ENCODE peak calls at places on chromosomes 7 and 10, in four cellular contexts. K is adrenal gland; I is GM12878; B is CD4-positive, alpha-beta memory T cell. Q is an unnamed sample.

GRCh38 chr7:2645274-2645868 is 13.6 kb downstream of the TTYH3 start:
- DNase-seq in K (no peak), I (no peak), B (peak; percentile 23), Q (no peak)

GRCh38 chr7:33986951-33987948 is 81.9 kb downstream of the BMPER start:
- DNase-seq in K (peak; percentile 16), I (no peak), B (no peak), Q (no peak)

GRCh38 chr10:33263453-33263852 is 71.0 kb downstream of the NRP1 start:
- DNase-seq in K (no peak), I (no peak), B (no peak), Q (no peak)

GRCh38 chr10:132710746-132711617 is 75.0 kb downstream of the NKX6-2 start:
- DNase-seq in K (no peak), I (no peak), B (no peak), Q (no peak)

GRCh38 chr7:85488406-85488805 is 301.6 kb upstream of the SEMA3D start:
- DNase-seq in K (no peak), I (no peak), B (no peak), Q (no peak)

GRCh38 chr7:78716876-78717275 is 736.6 kb downstream of the MAGI2 start:
- DNase-seq in K (no peak), I (no peak), B (no peak), Q (no peak)

GRCh38 chr7:81402227-81402626 is 367.6 kb downstream of the HGF start:
- DNase-seq in K (no peak), I (no peak), B (no peak), Q (no peak)

GRCh38 chr7:127066974-127067373 is 185.8 kb downstream of the GRM8 start:
- DNase-seq in K (no peak), I (no peak), B (no peak), Q (no peak)

GRCh38 chr7:94696981-94697670 is 41.2 kb upstream of the SGCE start:
- DNase-seq in K (peak; percentile 82), I (no peak), B (no peak), Q (no peak)

GRCh38 chr10:53827261-53827660 is 973.8 kb downstream of the PCDH15 start:
- DNase-seq in K (no peak), I (no peak), B (no peak), Q (no peak)

GRCh38 chr7:130913721-130914588 is 179.9 kb upstream of the KLF14 start:
- DNase-seq in K (no peak), I (no peak), B (no peak), Q (no peak)

DNA sequence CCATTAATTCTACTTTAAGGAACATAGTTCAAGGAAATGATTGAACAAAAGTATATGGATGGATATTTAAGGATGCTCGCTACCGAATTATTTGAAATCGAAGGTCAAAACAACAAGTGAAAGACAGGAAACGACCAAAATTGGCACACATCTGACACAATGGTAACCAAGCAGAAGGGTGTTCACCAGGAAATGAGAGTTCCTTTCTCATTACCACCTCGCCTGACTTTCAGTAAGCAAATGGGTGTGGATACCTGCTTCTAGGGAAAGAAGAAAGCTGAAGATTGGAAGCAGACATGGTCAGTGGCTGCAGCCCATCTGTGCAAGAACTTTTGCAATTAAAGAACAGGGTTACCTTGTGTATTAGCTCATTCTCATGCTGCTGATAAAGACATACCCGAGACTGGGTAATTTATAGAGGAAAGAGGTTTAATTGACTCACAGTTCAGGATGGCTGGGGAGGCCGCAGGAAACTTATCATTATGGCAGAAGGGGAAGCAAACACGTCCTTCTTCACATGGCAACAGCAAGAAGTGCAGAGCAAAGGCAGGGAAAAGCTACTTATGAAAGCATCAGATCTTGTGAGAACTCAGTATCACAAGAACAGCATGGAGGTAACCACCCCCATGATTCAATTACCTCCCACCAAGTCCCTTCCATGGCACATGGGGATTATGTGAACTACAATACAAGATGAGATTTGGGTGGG is 6.2 kb upstream of the TMEM273 start:
- DNase-seq in K (no peak), I (no peak), B (no peak), Q (no peak)
- H3K4me1 ChIP-seq in K (no peaks in the 10 kb centered on the region), I (peaks cover 17% of the 10 kb centered on the region), B (peaks cover 21% of the 10 kb centered on the region), Q (peaks cover 8% of the 10 kb centered on the region)

GRCh38 chr7:137875746-137876145 is 29.0 kb upstream of the DGKI start:
- DNase-seq in K (no peak), I (no peak), B (no peak), Q (no peak)
- H3K4me1 ChIP-seq in K (peaks cover 6% of the 10 kb centered on the region), I (no peaks in the 10 kb centered on the region), B (no peaks in the 10 kb centered on the region), Q (no peaks in the 10 kb centered on the region)

GRCh38 chr10:79402625-79402946 is 42.8 kb downstream of the ZCCHC24 start:
- DNase-seq in K (no peak), I (no peak), B (no peak), Q (no peak)
- H3K4me1 ChIP-seq in K (peaks cover 36% of the 10 kb centered on the region), I (no peaks in the 10 kb centered on the region), B (no peaks in the 10 kb centered on the region), Q (no peaks in the 10 kb centered on the region)

DNA sequence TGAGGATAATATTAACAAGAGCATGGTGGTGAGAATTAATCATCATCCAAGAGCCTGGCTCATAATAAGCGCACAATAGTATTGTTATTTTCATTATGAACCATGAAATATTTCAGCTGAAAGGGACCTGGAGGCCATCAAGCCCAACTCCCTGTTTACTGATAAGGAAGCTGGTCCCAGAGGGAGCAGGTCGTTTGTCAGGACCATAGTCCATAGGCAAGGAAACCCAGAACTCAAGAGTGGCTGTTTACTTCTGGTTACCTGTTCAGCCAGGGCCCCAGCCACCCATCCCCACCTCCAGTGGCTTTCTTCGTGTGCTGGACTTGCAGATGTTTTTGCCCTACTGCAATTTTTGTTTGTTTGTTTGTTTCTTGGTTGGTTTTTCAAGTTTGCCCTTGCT is 151.9 kb downstream of the TPST1 start:
- DNase-seq in K (no peak), I (no peak), B (no peak), Q (no peak)
- H3K4me1 ChIP-seq in K (no peaks in the 10 kb centered on the region), I (no peaks in the 10 kb centered on the region), B (no peaks in the 10 kb centered on the region), Q (no peaks in the 10 kb centered on the region)

DNA sequence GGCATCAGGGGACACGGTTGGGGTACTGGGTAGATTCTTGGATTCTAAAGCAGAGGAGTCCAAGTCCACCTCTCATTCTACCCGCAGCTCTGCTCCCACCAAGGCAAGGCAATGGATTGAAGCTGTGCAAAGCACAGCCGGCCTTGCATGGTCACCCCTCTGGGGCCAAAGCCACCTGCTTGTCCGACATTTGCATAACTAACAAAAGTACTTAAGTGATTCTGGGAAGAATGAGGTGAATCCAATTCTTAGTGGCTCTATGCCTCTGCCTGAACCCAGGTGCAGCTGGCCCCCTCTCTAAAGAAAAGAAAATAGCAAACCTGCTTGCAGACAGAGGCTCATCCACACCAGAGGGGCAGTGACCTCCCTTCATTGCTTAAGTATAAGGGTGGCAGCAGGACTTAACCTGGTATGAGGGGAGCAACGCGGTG is 10.7 kb upstream of the COBL start:
- DNase-seq in K (no peak), I (no peak), B (no peak), Q (no peak)
- H3K4me1 ChIP-seq in K (no peaks in the 10 kb centered on the region), I (no peaks in the 10 kb centered on the region), B (no peaks in the 10 kb centered on the region), Q (no peaks in the 10 kb centered on the region)

GRCh38 chr10:56874950-56875349 is 513.9 kb upstream of the ZWINT start:
- DNase-seq in K (no peak), I (no peak), B (no peak), Q (no peak)

GRCh38 chr10:56871160-56871668 is 510.2 kb upstream of the ZWINT start:
- DNase-seq in K (no peak), I (no peak), B (no peak), Q (no peak)
- H3K4me1 ChIP-seq in K (no peaks in the 10 kb centered on the region), I (no peaks in the 10 kb centered on the region), B (no peaks in the 10 kb centered on the region), Q (no peaks in the 10 kb centered on the region)

GRCh38 chr10:124632566-124632965 is 111.6 kb downstream of the FAM53B start:
- DNase-seq in K (no peak), I (no peak), B (no peak), Q (no peak)
- H3K4me1 ChIP-seq in K (peaks cover 5% of the 10 kb centered on the region), I (peaks cover 5% of the 10 kb centered on the region), B (peaks cover 75% of the 10 kb centered on the region), Q (peaks cover 38% of the 10 kb centered on the region)

DNA sequence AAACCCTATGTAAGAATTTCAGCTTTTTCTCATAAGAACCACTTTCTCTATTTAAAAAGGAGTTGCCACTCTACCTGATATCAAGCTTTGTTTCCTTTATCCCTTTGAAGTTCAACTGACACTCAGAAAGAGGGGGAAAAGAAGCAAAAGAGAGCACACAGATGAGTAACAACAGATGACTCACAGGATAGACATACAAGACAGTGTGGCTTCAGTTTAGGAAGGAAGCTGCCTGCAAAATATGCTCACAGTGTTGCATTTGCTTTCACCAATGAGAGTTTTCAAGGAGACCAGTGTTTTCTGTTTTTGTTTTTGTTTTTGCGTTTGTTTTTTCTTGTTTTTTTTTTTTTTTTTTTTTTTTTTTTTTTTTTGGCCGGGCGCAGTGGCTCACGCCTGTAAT is 1181.6 kb downstream of the DNAJB9 start:
- DNase-seq in K (no peak), I (no peak), B (no peak), Q (no peak)
- H3K4me1 ChIP-seq in K (no peaks in the 10 kb centered on the region), I (no peaks in the 10 kb centered on the region), B (no peaks in the 10 kb centered on the region), Q (no peaks in the 10 kb centered on the region)